ENCODE peak calls at places on chromosomes 7 and 10, in eight cellular contexts. One of them, this sample, is unnamed.
A peak's percentile ranks its signal among the peaks of the same experiment; 100 is the strongest.

GRCh38 chr7:78959471-78959870 is 494.0 kb downstream of the MAGI2 start:
- DNase-seq in NCI-H2081: no peak
- DNase-seq in NCI-H1436: no peak
- DNase-seq in activated CD4-positive, alpha-beta T cell treated with anti-CD3 and anti-CD28 coated beads, Interleukin-2, amount 10 ng/mL, durations not matched to agents 7 days and 5 days: no peak
- DNase-seq in hypothalamus: no peak
- DNase-seq in frontal cortex: no peak
- DNase-seq in activated T-cell treated with anti-CD3 and anti-CD28 coated beads, Interleukin-2, amount 50 U/mL, for 72 hours: no peak
- DNase-seq in choroid plexus epithelial cell: no peak
- DNase-seq in this sample: no peak

GRCh38 chr10:132890301-132890700 is 52.1 kb downstream of the CFAP46 start:
- DNase-seq in activated T-cell treated with anti-CD3 and anti-CD28 coated beads, Interleukin-2, amount 50 U/mL, for 72 hours: no peak
- DNase-seq in frontal cortex: no peak
- DNase-seq in NCI-H1436: no peak
- DNase-seq in NCI-H2081: no peak
- DNase-seq in activated CD4-positive, alpha-beta T cell treated with anti-CD3 and anti-CD28 coated beads, Interleukin-2, amount 10 ng/mL, durations not matched to agents 7 days and 5 days: no peak
- DNase-seq in choroid plexus epithelial cell: no peak
- DNase-seq in hypothalamus: no peak
- DNase-seq in this sample: no peak

GRCh38 chr7:41792099-41792498 is 89.2 kb upstream of the INHBA start:
- DNase-seq in hypothalamus: no peak
- DNase-seq in activated T-cell treated with anti-CD3 and anti-CD28 coated beads, Interleukin-2, amount 50 U/mL, for 72 hours: no peak
- DNase-seq in NCI-H2081: no peak
- DNase-seq in NCI-H1436: no peak
- DNase-seq in activated CD4-positive, alpha-beta T cell treated with anti-CD3 and anti-CD28 coated beads, Interleukin-2, amount 10 ng/mL, durations not matched to agents 7 days and 5 days: no peak
- DNase-seq in frontal cortex: no peak
- DNase-seq in choroid plexus epithelial cell: no peak
- DNase-seq in this sample: no peak

GRCh38 chr7:151924001-151924400 is 32.2 kb upstream of the GALNTL5 start:
- DNase-seq in activated CD4-positive, alpha-beta T cell treated with anti-CD3 and anti-CD28 coated beads, Interleukin-2, amount 10 ng/mL, durations not matched to agents 7 days and 5 days: no peak
- DNase-seq in NCI-H1436: no peak
- DNase-seq in hypothalamus: no peak
- DNase-seq in NCI-H2081: no peak
- DNase-seq in choroid plexus epithelial cell: no peak
- DNase-seq in activated T-cell treated with anti-CD3 and anti-CD28 coated beads, Interleukin-2, amount 50 U/mL, for 72 hours: no peak
- DNase-seq in frontal cortex: no peak
- DNase-seq in this sample: no peak

GRCh38 chr7:158546214-158546613 is 41.4 kb downstream of the PTPRN2 start:
- DNase-seq in choroid plexus epithelial cell: no peak
- DNase-seq in activated CD4-positive, alpha-beta T cell treated with anti-CD3 and anti-CD28 coated beads, Interleukin-2, amount 10 ng/mL, durations not matched to agents 7 days and 5 days: no peak
- DNase-seq in activated T-cell treated with anti-CD3 and anti-CD28 coated beads, Interleukin-2, amount 50 U/mL, for 72 hours: no peak
- DNase-seq in NCI-H1436: no peak
- DNase-seq in frontal cortex: no peak
- DNase-seq in hypothalamus: no peak
- DNase-seq in NCI-H2081: no peak
- DNase-seq in this sample: no peak

GRCh38 chr7:118194571-118194970 is 10.6 kb downstream of the LSM8 start:
- DNase-seq in NCI-H2081: no peak
- DNase-seq in activated CD4-positive, alpha-beta T cell treated with anti-CD3 and anti-CD28 coated beads, Interleukin-2, amount 10 ng/mL, durations not matched to agents 7 days and 5 days: no peak
- DNase-seq in NCI-H1436: no peak
- DNase-seq in choroid plexus epithelial cell: no peak
- DNase-seq in hypothalamus: no peak
- DNase-seq in activated T-cell treated with anti-CD3 and anti-CD28 coated beads, Interleukin-2, amount 50 U/mL, for 72 hours: no peak
- DNase-seq in frontal cortex: no peak
- DNase-seq in this sample: no peak

GRCh38 chr10:101560293-101561067 is 27.6 kb downstream of the POLL start:
- DNase-seq in activated T-cell treated with anti-CD3 and anti-CD28 coated beads, Interleukin-2, amount 50 U/mL, for 72 hours: no peak
- DNase-seq in activated CD4-positive, alpha-beta T cell treated with anti-CD3 and anti-CD28 coated beads, Interleukin-2, amount 10 ng/mL, durations not matched to agents 7 days and 5 days: no peak
- DNase-seq in NCI-H2081: no peak
- DNase-seq in choroid plexus epithelial cell: no peak
- DNase-seq in frontal cortex: no peak
- DNase-seq in hypothalamus: no peak
- DNase-seq in NCI-H1436: no peak
- DNase-seq in this sample: no peak

GRCh38 chr10:79079490-79080355 is 11.0 kb downstream of the ZMIZ1 start:
- DNase-seq in frontal cortex: no peak
- DNase-seq in NCI-H2081: no peak
- DNase-seq in hypothalamus: no peak
- DNase-seq in NCI-H1436: no peak
- DNase-seq in activated CD4-positive, alpha-beta T cell treated with anti-CD3 and anti-CD28 coated beads, Interleukin-2, amount 10 ng/mL, durations not matched to agents 7 days and 5 days: no peak
- DNase-seq in activated T-cell treated with anti-CD3 and anti-CD28 coated beads, Interleukin-2, amount 50 U/mL, for 72 hours: no peak
- DNase-seq in choroid plexus epithelial cell: peak; percentile 43
- DNase-seq in this sample: no peak

GRCh38 chr10:132570265-132570664 is 32.7 kb downstream of the INPP5A start:
- DNase-seq in NCI-H1436: no peak
- DNase-seq in hypothalamus: no peak
- DNase-seq in choroid plexus epithelial cell: no peak
- DNase-seq in NCI-H2081: no peak
- DNase-seq in frontal cortex: no peak
- DNase-seq in activated T-cell treated with anti-CD3 and anti-CD28 coated beads, Interleukin-2, amount 50 U/mL, for 72 hours: no peak
- DNase-seq in activated CD4-positive, alpha-beta T cell treated with anti-CD3 and anti-CD28 coated beads, Interleukin-2, amount 10 ng/mL, durations not matched to agents 7 days and 5 days: no peak
- DNase-seq in this sample: no peak

GRCh38 chr10:115093286-115093775 is at the start of gene ATRNL1:
- DNase-seq in hypothalamus: peak; percentile 27
- DNase-seq in NCI-H2081: peak; percentile 36
- DNase-seq in NCI-H1436: peak; percentile 58
- DNase-seq in choroid plexus epithelial cell: no peak
- DNase-seq in activated CD4-positive, alpha-beta T cell treated with anti-CD3 and anti-CD28 coated beads, Interleukin-2, amount 10 ng/mL, durations not matched to agents 7 days and 5 days: no peak
- DNase-seq in frontal cortex: peak; percentile 60
- DNase-seq in activated T-cell treated with anti-CD3 and anti-CD28 coated beads, Interleukin-2, amount 50 U/mL, for 72 hours: no peak
- DNase-seq in this sample: no peak

GRCh38 chr7:149776305-149776704 is 2.9 kb upstream of the ZNF467 start:
- DNase-seq in frontal cortex: no peak
- DNase-seq in activated T-cell treated with anti-CD3 and anti-CD28 coated beads, Interleukin-2, amount 50 U/mL, for 72 hours: no peak
- DNase-seq in NCI-H1436: no peak
- DNase-seq in choroid plexus epithelial cell: no peak
- DNase-seq in hypothalamus: no peak
- DNase-seq in activated CD4-positive, alpha-beta T cell treated with anti-CD3 and anti-CD28 coated beads, Interleukin-2, amount 10 ng/mL, durations not matched to agents 7 days and 5 days: no peak
- DNase-seq in NCI-H2081: no peak
- DNase-seq in this sample: no peak

GRCh38 chr7:73618538-73618937 is 5.8 kb downstream of the MLXIPL start:
- DNase-seq in choroid plexus epithelial cell: no peak
- DNase-seq in NCI-H2081: no peak
- DNase-seq in activated T-cell treated with anti-CD3 and anti-CD28 coated beads, Interleukin-2, amount 50 U/mL, for 72 hours: no peak
- DNase-seq in hypothalamus: no peak
- DNase-seq in activated CD4-positive, alpha-beta T cell treated with anti-CD3 and anti-CD28 coated beads, Interleukin-2, amount 10 ng/mL, durations not matched to agents 7 days and 5 days: no peak
- DNase-seq in frontal cortex: no peak
- DNase-seq in NCI-H1436: no peak
- DNase-seq in this sample: no peak

GRCh38 chr7:3559178-3559765 is 258.2 kb downstream of the SDK1 start:
- DNase-seq in choroid plexus epithelial cell: peak; percentile 97
- DNase-seq in activated T-cell treated with anti-CD3 and anti-CD28 coated beads, Interleukin-2, amount 50 U/mL, for 72 hours: peak; percentile 14
- DNase-seq in hypothalamus: no peak
- DNase-seq in NCI-H1436: no peak
- DNase-seq in NCI-H2081: peak; percentile 32
- DNase-seq in activated CD4-positive, alpha-beta T cell treated with anti-CD3 and anti-CD28 coated beads, Interleukin-2, amount 10 ng/mL, durations not matched to agents 7 days and 5 days: no peak
- DNase-seq in frontal cortex: no peak
- DNase-seq in this sample: no peak

GRCh38 chr7:115910541-115911164 is 119.9 kb downstream of the TFEC start:
- DNase-seq in hypothalamus: no peak
- DNase-seq in activated T-cell treated with anti-CD3 and anti-CD28 coated beads, Interleukin-2, amount 50 U/mL, for 72 hours: no peak
- DNase-seq in NCI-H1436: peak; percentile 40
- DNase-seq in NCI-H2081: peak; percentile 79
- DNase-seq in frontal cortex: no peak
- DNase-seq in activated CD4-positive, alpha-beta T cell treated with anti-CD3 and anti-CD28 coated beads, Interleukin-2, amount 10 ng/mL, durations not matched to agents 7 days and 5 days: no peak
- DNase-seq in choroid plexus epithelial cell: peak; percentile 72
- DNase-seq in this sample: no peak